ENCODE peak calls at places on chromosomes 12 and 14, in four cellular contexts. F is GM12878, C is K562, Z is HepG2. V is an unnamed sample.

GRCh38 chr14:28301179-28301578 is 465.4 kb upstream of the FOXG1 start:
- DNase-seq in Z (no peak), F (no peak), C (no peak), V (no peak)

GRCh38 chr12:128573907-128574306 is 249.9 kb downstream of the SLC15A4 start:
- DNase-seq in Z (no peak), F (no peak), C (no peak), V (no peak)

GRCh38 chr14:105366386-105367074 is 31.8 kb upstream of the TEX22 start:
- DNase-seq in C (no peak), Z (no peak), F (no peak), V (no peak)

GRCh38 chr14:60723218-60724079 is 702 bp downstream of the SIX4 start:
- DNase-seq in F (no peak), Z (no peak), C (peak; percentile 16), V (peak; percentile 31)

GRCh38 chr14:100147181-100147631 is 12.2 kb downstream of the DEGS2 start:
- DNase-seq in C (no peak), F (no peak), Z (no peak), V (no peak)

GRCh38 chr14:29906256-29906885 is 21.3 kb downstream of the PRKD1 start:
- DNase-seq in F (no peak), C (no peak), Z (peak; percentile 33), V (no peak)

GRCh38 chr12:89156862-89157262 is 195.4 kb downstream of the DUSP6 start:
- DNase-seq in F (no peak), C (no peak), Z (no peak), V (no peak)

GRCh38 chr14:58584383-58584782 is 53.4 kb upstream of the DACT1 start:
- DNase-seq in C (no peak), F (no peak), Z (no peak), V (no peak)

GRCh38 chr12:116513944-116514343 is 45.2 kb upstream of the MAP1LC3B2 start:
- DNase-seq in C (no peak), Z (no peak), F (no peak), V (no peak)

GRCh38 chr12:76030378-76031080 is 1.0 kb downstream of the PHLDA1 start:
- DNase-seq in Z (no peak), F (no peak), C (no peak), V (peak; percentile 31)

GRCh38 chr12:69929125-69929524 is 104.1 kb downstream of the MYRFL start:
- DNase-seq in C (no peak), F (no peak), Z (no peak), V (no peak)

GRCh38 chr14:24403294-24404013 is 4.7 kb downstream of the NYNRIN start:
- DNase-seq in F (no peak), Z (no peak), C (no peak), V (no peak)

DNA sequence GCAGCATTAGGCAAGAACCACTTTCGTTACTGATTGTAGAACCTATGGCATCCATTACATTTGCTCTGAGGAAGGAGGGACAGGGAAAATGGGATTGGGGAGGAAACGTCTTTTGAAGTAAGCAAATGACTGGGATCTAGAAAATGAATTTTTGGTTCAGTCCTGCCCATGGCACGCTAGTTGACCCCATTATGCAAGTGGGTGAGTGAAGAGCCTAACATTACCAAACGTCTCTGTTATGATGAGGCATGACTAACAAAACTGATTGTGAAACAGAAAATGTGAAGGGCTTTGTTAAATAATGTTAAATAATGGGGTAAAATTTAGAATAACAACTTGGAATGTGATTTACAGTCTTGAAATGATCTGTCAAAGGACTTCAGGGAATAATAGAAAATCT is 38.9 kb downstream of the CPSF2 start:
- DNase-seq in F (no peak), C (no peak), Z (no peak), V (no peak)
- TF ChIP-seq TARDBP in F (no peak), C (no peak), Z (no peak), V (no peak)

GRCh38 chr12:120669055-120669828 is 17.7 kb upstream of the MLEC start:
- DNase-seq in F (peak; percentile 79), C (no peak), Z (no peak), V (no peak)
- TF ChIP-seq TARDBP in F (no peak), C (no peak), Z (no peak), V (no peak)

GRCh38 chr14:22772725-22773124 is 6.2 kb downstream of the OXA1L start:
- DNase-seq in C (no peak), Z (no peak), F (no peak), V (no peak)

GRCh38 chr14:22770481-22771187 is 4.1 kb downstream of the OXA1L start:
- DNase-seq in C (no peak), F (no peak), Z (no peak), V (no peak)

GRCh38 chr14:22774011-22774706 is 7.7 kb downstream of the OXA1L start:
- DNase-seq in C (no peak), Z (no peak), F (no peak), V (no peak)

GRCh38 chr14:22776215-22776614 is 9.7 kb downstream of the OXA1L start:
- DNase-seq in F (no peak), C (no peak), Z (no peak), V (no peak)

GRCh38 chr14:22773162-22774010 is 6.9 kb downstream of the OXA1L start:
- DNase-seq in F (no peak), Z (no peak), C (no peak), V (no peak)
- TF ChIP-seq TARDBP in F (no peak), Z (peak; percentile 16), C (no peak), V (no peak)

GRCh38 chr12:38956337-38956736 is 50.9 kb upstream of the CPNE8 start:
- DNase-seq in F (no peak), C (no peak), Z (no peak), V (no peak)
- TF ChIP-seq TARDBP in F (no peak), C (no peak), Z (no peak), V (no peak)

GRCh38 chr14:90487031-90487430 is 90.2 kb downstream of the CALM1 start:
- DNase-seq in C (no peak), F (no peak), Z (no peak), V (no peak)
- TF ChIP-seq TARDBP in C (no peak), F (no peak), Z (no peak), V (no peak)

GRCh38 chr14:94681300-94682060 is 69.3 kb downstream of the SERPINA3 start:
- DNase-seq in C (peak; percentile 18), F (no peak), Z (peak; percentile 78), V (peak; percentile 71)
- TF ChIP-seq TARDBP in C (no peak), F (no peak), Z (peak; percentile 53), V (no peak)